ENCODE peak calls at places on chromosomes 13 and 19, in six cellular contexts. P, W, E, L, N and A are unnamed samples. For H3K27me3, the result is how much of the 10 kb centered on the place peaks cover.

GRCh38 chr19:49130325-49130724 is 11.0 kb downstream of the PPFIA3 start:
- DNase-seq in P (no peak), W (no peak), E (no peak), L (no peak), N (no peak), A (no peak)

GRCh38 chr19:1324792-1325567 is 39.3 kb downstream of the EFNA2 start:
- DNase-seq in P (peak), W (peak), E (no peak), L (no peak), N (peak), A (peak)

GRCh38 chr13:20383058-20383457 is 142.6 kb downstream of the CRYL1 start:
- DNase-seq in P (no peak), W (no peak), E (no peak), L (no peak), N (no peak), A (no peak)

GRCh38 chr13:35600137-35600536 is 123.6 kb upstream of the MAB21L1 start:
- DNase-seq in P (no peak), W (no peak), E (no peak), L (no peak), N (no peak), A (no peak)

GRCh38 chr19:5929179-5929578 is 15.1 kb downstream of the CAPS start:
- DNase-seq in P (no peak), W (no peak), E (no peak), L (no peak), N (no peak), A (no peak)

GRCh38 chr13:111431241-111431640 is 110.8 kb downstream of the TEX29 start:
- DNase-seq in P (no peak), W (no peak), E (no peak), L (no peak), N (no peak), A (no peak)

GRCh38 chr13:72890546-72890945 is 108.6 kb downstream of the PIBF1 start:
- DNase-seq in P (no peak), W (no peak), E (no peak), L (no peak), N (no peak), A (no peak)

GRCh38 chr13:20672772-20673171 is 30.7 kb upstream of the IL17D start:
- DNase-seq in P (no peak), W (no peak), E (no peak), L (no peak), N (no peak), A (no peak)

GRCh38 chr19:4516199-4516938 is 1.9 kb downstream of the PLIN4 start:
- DNase-seq in P (no peak), W (no peak), E (no peak), L (no peak), N (no peak), A (no peak)

GRCh38 chr13:43286769-43287168 is 263.4 kb downstream of the DNAJC15 start:
- DNase-seq in P (no peak), W (no peak), E (no peak), L (no peak), N (no peak), A (no peak)

GRCh38 chr13:68369739-68370138 is 1139.6 kb upstream of the PCDH9 start:
- DNase-seq in P (no peak), W (no peak), E (no peak), L (no peak), N (no peak), A (no peak)

GRCh38 chr19:34430738-34431625 is 2.8 kb downstream of the UBA2 start:
- DNase-seq in P (peak), W (peak), E (no peak), L (no peak), N (no peak), A (no peak)

GRCh38 chr13:44810067-44810840 is 179.0 kb downstream of the NUFIP1 start:
- DNase-seq in P (peak), W (no peak), E (no peak), L (no peak), N (peak), A (no peak)

GRCh38 chr13:41501281-41501680 is 43.9 kb downstream of the RGCC start:
- DNase-seq in P (no peak), W (no peak), E (no peak), L (no peak), N (no peak), A (no peak)

GRCh38 chr13:32225494-32225931 is 89.7 kb downstream of the ZAR1L start:
- DNase-seq in P (no peak), W (no peak), E (no peak), L (no peak), N (no peak), A (no peak)

GRCh38 chr19:50387868-50388245 is 3.7 kb downstream of the POLD1 start:
- DNase-seq in P (no peak), W (no peak), E (no peak), L (no peak), N (no peak), A (no peak)
- H3K27ac ChIP-seq in P (no peak), W (no peak), E (no peak), L (peak), N (no peak), A (no peak)

GRCh38 chr13:100230813-100231575 is 142.1 kb downstream of the PCCA start:
- DNase-seq in P (no peak), W (no peak), E (no peak), L (no peak), N (no peak), A (no peak)
- H3K27me3 ChIP-seq in P (under half), W (under half), E (under half), L (under half), N (under half), A (under half)

DNA sequence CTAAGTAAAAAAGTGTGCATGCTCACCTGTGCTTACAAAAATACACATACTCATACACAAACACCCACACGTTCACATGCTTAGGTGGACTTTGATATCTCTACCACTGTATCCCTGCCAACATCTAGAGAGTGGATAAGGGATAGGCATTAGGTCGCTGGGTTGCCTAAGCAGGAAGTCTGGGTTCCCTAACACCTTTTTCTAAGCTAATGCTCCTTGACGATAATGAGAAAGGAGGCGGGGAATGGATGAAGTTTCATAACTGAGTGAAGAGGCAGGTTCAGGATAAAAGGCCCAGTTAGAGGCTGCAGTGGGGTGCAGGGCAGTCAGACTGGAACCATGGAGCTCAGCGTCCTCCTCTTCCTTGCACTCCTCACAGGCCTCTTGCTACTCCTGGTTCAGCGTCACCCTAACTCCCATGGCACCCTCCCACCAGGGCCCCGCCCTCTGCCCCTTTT is 41.9 kb upstream of the CYP2A7 start:
- DNase-seq in P (peak), W (no peak), E (no peak), L (peak), N (peak), A (no peak)
- H3K27ac ChIP-seq in P (peak), W (no peak), E (no peak), L (peak), N (peak), A (no peak)

GRCh38 chr19:41911889-41912731 is 16.1 kb downstream of the ERFL start:
- DNase-seq in P (no peak), W (no peak), E (no peak), L (no peak), N (no peak), A (no peak)

GRCh38 chr19:41909706-41910105 is 18.5 kb downstream of the ERFL start:
- DNase-seq in P (no peak), W (no peak), E (no peak), L (no peak), N (no peak), A (no peak)

GRCh38 chr19:41910240-41910991 is 17.8 kb downstream of the ERFL start:
- DNase-seq in P (no peak), W (no peak), E (no peak), L (no peak), N (no peak), A (no peak)

GRCh38 chr19:41912899-41913475 is 15.3 kb downstream of the ERFL start:
- DNase-seq in P (no peak), W (no peak), E (no peak), L (no peak), N (no peak), A (no peak)

GRCh38 chr19:41910992-41911888 is 17.0 kb downstream of the ERFL start:
- DNase-seq in P (no peak), W (no peak), E (no peak), L (no peak), N (no peak), A (no peak)
- H3K27me3 ChIP-seq in P (under half), W (under half), E (under half), L (under half), N (under half), A (under half)

DNA sequence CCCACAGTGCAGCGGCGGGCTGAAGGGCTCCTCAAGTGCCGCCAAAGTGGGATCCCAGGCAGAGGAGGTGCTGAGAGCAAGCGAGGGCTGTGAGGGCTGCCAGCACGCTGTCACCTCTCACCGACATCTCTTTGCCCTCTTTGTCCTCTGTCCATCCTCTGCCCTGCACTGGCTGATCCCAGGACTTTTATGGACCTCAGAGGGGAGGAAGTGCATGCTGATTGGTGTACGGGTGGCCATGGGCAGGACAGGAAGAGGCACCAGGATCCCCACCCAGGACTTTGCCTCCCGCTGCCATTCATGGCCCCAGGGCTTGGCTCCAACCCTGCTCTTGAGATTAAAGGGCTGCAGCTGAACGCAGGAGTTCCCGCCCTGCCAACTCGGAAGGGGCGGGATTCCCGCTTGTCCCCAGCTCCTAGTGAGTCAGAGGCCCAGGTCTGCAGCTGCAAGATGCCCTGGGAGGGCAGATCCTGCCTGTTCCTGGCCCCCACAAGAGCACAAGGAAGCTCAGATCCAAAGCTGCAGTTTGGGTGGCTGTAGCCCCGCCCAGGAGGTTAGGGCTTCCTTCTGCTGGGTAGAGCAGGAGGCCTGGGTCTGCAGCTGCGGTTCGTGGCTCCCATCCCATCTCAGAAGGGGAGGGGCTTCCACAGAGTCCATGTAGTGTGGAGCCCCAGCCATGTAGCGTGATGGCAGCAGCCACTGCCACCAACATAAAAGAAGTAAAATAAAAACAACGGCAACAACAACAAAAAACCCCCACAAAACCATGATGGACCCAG is 1716.7 kb downstream of the SLITRK1 start:
- DNase-seq in P (no peak), W (no peak), E (no peak), L (peak), N (no peak), A (no peak)
- H3K27ac ChIP-seq in P (no peak), W (no peak), E (no peak), L (no peak), N (no peak), A (no peak)

DNA sequence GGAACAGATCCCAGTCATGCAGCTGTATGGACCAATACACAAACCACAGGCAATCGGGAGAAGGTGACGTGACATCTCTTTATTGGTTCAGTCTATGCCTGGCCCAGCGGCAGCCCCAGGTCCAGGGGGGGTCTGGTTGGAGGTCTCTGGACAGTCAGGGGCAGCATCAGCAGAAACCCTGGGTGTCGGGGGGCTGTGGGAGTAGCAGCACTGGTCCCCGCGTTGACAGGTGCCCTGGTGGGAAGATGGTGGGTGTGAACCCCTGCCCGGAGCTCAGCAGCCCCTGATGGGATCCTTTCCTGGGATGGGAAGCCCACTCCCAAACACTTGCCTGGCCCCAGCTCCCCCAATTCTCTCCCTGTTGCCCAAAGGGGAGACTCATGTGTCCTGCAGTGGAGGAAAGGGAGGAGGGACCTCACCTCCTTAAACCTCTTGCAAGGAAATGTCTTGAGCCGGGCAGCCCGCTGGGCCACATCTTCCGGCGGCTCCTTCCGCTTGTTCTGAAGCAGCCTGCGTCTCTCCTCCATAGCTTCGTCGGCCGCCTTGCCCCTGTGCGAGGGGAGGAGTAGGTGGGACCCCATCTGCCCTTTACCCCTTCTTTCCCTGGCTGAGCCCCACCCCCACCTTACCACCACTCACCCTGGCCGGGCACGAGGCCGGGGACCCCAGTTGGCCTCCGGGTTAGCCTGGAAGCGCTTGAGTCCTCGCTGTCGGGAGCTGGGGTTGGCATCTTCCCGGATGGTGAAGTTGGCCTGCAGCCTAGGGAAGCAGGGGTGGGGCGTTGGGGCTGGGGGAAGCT is 2.4 kb upstream of the LYL1 start:
- DNase-seq in P (no peak), W (no peak), E (no peak), L (no peak), N (no peak), A (no peak)
- H3K27me3 ChIP-seq in P (under half), W (under half), E (under half), L (under half), N (under half), A (under half)

DNA sequence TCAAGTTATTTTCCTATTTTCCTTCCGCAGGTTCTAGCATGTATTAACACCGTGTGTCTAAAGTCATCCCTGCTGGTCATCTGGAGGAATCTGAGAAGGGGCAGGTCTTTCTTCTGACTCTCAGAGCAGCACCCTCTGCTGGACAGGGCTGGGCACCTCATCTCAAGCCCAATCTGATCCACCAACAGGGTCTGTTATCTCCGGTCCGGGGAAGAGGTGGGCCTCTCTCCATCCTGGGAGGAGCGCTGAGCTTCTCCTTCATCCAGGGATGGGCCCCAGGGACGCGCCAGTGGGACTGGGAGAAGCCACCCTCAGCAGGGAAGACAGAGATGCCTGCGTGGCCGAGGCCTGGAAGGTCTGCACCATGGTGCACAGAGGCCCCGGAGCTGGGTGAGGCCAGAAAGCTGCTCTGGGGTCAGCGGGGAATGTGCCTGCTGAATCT is 26.0 kb upstream of the ZNF331 start:
- DNase-seq in P (peak), W (peak), E (no peak), L (peak), N (peak), A (peak)
- H3K27ac ChIP-seq in P (no peak), W (no peak), E (no peak), L (no peak), N (no peak), A (no peak)

DNA sequence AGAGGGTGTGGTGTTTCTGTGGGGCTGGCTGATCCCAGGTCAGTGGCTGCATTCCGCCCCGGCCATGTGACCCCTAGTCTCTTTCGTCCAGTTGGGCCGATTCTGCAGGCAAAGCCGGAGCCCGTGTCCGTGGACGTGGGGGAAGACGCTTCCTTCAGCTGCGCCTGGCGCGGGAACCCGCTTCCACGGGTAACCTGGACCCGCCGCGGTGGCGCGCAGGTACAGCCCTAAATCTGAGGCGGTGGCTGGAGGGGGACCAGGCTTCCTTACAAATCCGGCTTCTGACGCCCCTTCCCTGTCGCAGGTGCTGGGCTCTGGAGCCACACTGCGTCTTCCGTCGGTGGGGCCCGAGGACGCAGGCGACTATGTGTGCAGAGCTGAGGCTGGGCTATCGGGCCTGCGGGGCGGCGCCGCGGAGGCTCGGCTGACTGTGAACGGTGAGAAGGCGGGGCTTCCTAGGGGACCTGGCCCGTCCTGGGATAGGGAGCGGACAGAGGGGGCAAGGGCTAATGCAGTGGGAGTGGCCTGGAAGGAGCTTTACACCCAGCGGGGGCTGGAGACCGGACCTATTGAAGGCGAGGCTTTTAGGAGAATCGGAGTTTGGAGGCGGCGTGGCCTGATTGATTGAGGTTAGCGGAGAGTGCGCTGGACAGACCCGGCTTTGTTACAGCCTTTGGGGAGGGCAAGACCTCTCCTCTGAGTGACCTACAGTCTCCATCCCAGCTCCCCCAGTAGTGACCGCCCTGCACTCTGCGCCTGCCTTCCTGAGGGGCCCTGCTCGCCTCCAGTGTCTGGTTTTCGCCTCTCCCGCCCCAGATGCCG is 4.3 kb downstream of the KIRREL2 start:
- DNase-seq in P (no peak), W (peak), E (no peak), L (no peak), N (peak), A (no peak)
- H3K27me3 ChIP-seq in P (under half), W (under half), E (under half), L (half or more), N (under half), A (under half)